ENCODE peak calls at places on chromosomes 4 and X, in seven cellular contexts. One of them, this sample, is unnamed.

GRCh38 chrX:50988649-50989048 is 78.1 kb downstream of the BMP15 start:
- DNase-seq in NB4: peak; percentile 27
- DNase-seq in IMR-90: peak; percentile 33
- DNase-seq in K562: no peak
- DNase-seq in Peyer's patch: no peak
- DNase-seq in right lobe of liver: no peak
- DNase-seq in heart left ventricle: peak; percentile 23
- DNase-seq in this sample: peak; percentile 14

GRCh38 chr4:88177981-88178632 is 19.7 kb upstream of the ABCG2 start:
- DNase-seq in IMR-90: peak; percentile 85
- DNase-seq in NB4: peak; percentile 94
- DNase-seq in right lobe of liver: no peak
- DNase-seq in Peyer's patch: no peak
- DNase-seq in heart left ventricle: peak; percentile 32
- DNase-seq in K562: peak; percentile 17
- DNase-seq in this sample: peak; percentile 75

GRCh38 chr4:6684656-6685055 is 9.0 kb upstream of the S100P start:
- DNase-seq in NB4: no peak
- DNase-seq in K562: no peak
- DNase-seq in heart left ventricle: no peak
- DNase-seq in IMR-90: no peak
- DNase-seq in Peyer's patch: no peak
- DNase-seq in right lobe of liver: no peak
- DNase-seq in this sample: no peak

GRCh38 chrX:138791551-138791950 is 80.0 kb upstream of the FGF13 start:
- DNase-seq in K562: no peak
- DNase-seq in NB4: no peak
- DNase-seq in Peyer's patch: no peak
- DNase-seq in heart left ventricle: no peak
- DNase-seq in IMR-90: no peak
- DNase-seq in right lobe of liver: no peak
- DNase-seq in this sample: no peak

GRCh38 chr4:66376396-66376795 is 706.1 kb upstream of the EPHA5 start:
- DNase-seq in K562: no peak
- DNase-seq in right lobe of liver: no peak
- DNase-seq in Peyer's patch: no peak
- DNase-seq in IMR-90: no peak
- DNase-seq in NB4: no peak
- DNase-seq in heart left ventricle: no peak
- DNase-seq in this sample: no peak

GRCh38 chr4:28354874-28355273 is 1494.2 kb downstream of the STIM2 start:
- DNase-seq in IMR-90: no peak
- DNase-seq in NB4: no peak
- DNase-seq in right lobe of liver: no peak
- DNase-seq in heart left ventricle: no peak
- DNase-seq in K562: no peak
- DNase-seq in Peyer's patch: no peak
- DNase-seq in this sample: no peak

GRCh38 chrX:40471965-40472648 is 108.7 kb upstream of the ATP6AP2 start:
- DNase-seq in K562: no peak
- DNase-seq in right lobe of liver: no peak
- DNase-seq in NB4: no peak
- DNase-seq in IMR-90: peak; percentile 84
- DNase-seq in Peyer's patch: peak; percentile 50
- DNase-seq in heart left ventricle: peak; percentile 23
- DNase-seq in this sample: peak; percentile 51

GRCh38 chr4:26248647-26249046 is 72.2 kb upstream of the RBPJ start:
- DNase-seq in right lobe of liver: no peak
- DNase-seq in Peyer's patch: no peak
- DNase-seq in heart left ventricle: peak; percentile 39
- DNase-seq in IMR-90: peak; percentile 88
- DNase-seq in NB4: peak; percentile 26
- DNase-seq in K562: no peak
- DNase-seq in this sample: no peak

GRCh38 chr4:99024481-99025275 is 29.2 kb downstream of the METAP1 start:
- DNase-seq in NB4: no peak
- DNase-seq in Peyer's patch: peak; percentile 58
- DNase-seq in right lobe of liver: no peak
- DNase-seq in heart left ventricle: peak; percentile 28
- DNase-seq in IMR-90: no peak
- DNase-seq in K562: no peak
- DNase-seq in this sample: peak; percentile 9

GRCh38 chr4:119678761-119679160 is 50.2 kb upstream of the PDE5A start:
- DNase-seq in heart left ventricle: no peak
- DNase-seq in K562: no peak
- DNase-seq in NB4: no peak
- DNase-seq in right lobe of liver: no peak
- DNase-seq in IMR-90: peak; percentile 50
- DNase-seq in Peyer's patch: no peak
- DNase-seq in this sample: no peak

GRCh38 chr4:51998837-51999236 is 21.3 kb downstream of the LRRC66 start:
- DNase-seq in NB4: no peak
- DNase-seq in Peyer's patch: no peak
- DNase-seq in K562: no peak
- DNase-seq in IMR-90: no peak
- DNase-seq in right lobe of liver: no peak
- DNase-seq in heart left ventricle: no peak
- DNase-seq in this sample: no peak

GRCh38 chr4:141575884-141576283 is 60.5 kb upstream of the IL15 start:
- DNase-seq in IMR-90: no peak
- DNase-seq in K562: no peak
- DNase-seq in Peyer's patch: no peak
- DNase-seq in NB4: no peak
- DNase-seq in right lobe of liver: no peak
- DNase-seq in heart left ventricle: no peak
- DNase-seq in this sample: no peak

GRCh38 chr4:37780444-37781133 is 45.9 kb upstream of the PGM2 start:
- DNase-seq in heart left ventricle: no peak
- DNase-seq in IMR-90: no peak
- DNase-seq in NB4: peak; percentile 86
- DNase-seq in right lobe of liver: no peak
- DNase-seq in Peyer's patch: no peak
- DNase-seq in K562: no peak
- DNase-seq in this sample: no peak

GRCh38 chr4:12486995-12487394 is 997.1 kb downstream of the RAB28 start:
- DNase-seq in right lobe of liver: no peak
- DNase-seq in Peyer's patch: no peak
- DNase-seq in NB4: no peak
- DNase-seq in heart left ventricle: peak; percentile 23
- DNase-seq in IMR-90: no peak
- DNase-seq in K562: no peak
- DNase-seq in this sample: peak; percentile 6

GRCh38 chr4:142407569-142407968 is 438.5 kb downstream of the INPP4B start:
- DNase-seq in K562: no peak
- DNase-seq in heart left ventricle: no peak
- DNase-seq in IMR-90: no peak
- DNase-seq in NB4: no peak
- DNase-seq in Peyer's patch: no peak
- DNase-seq in right lobe of liver: no peak
- DNase-seq in this sample: no peak

GRCh38 chr4:108396900-108397299 is 223.5 kb upstream of the RPL34 start:
- DNase-seq in heart left ventricle: no peak
- DNase-seq in NB4: no peak
- DNase-seq in right lobe of liver: no peak
- DNase-seq in Peyer's patch: no peak
- DNase-seq in IMR-90: no peak
- DNase-seq in K562: no peak
- DNase-seq in this sample: no peak

GRCh38 chr4:149914521-149915115 is 99.0 kb upstream of the IQCM start:
- DNase-seq in K562: peak; percentile 46
- DNase-seq in IMR-90: peak; percentile 68
- DNase-seq in right lobe of liver: no peak
- DNase-seq in NB4: peak; percentile 55
- DNase-seq in Peyer's patch: no peak
- DNase-seq in heart left ventricle: no peak
- DNase-seq in this sample: peak; percentile 45

GRCh38 chrX:150763810-150764209 is 70.6 kb downstream of the MTMR1 start:
- DNase-seq in right lobe of liver: no peak
- DNase-seq in NB4: no peak
- DNase-seq in K562: no peak
- DNase-seq in heart left ventricle: no peak
- DNase-seq in IMR-90: no peak
- DNase-seq in Peyer's patch: no peak
- DNase-seq in this sample: no peak

GRCh38 chrX:134171661-134172587 is 65.1 kb upstream of the CCDC160 start:
- DNase-seq in IMR-90: no peak
- DNase-seq in NB4: no peak
- DNase-seq in Peyer's patch: peak; percentile 37
- DNase-seq in K562: no peak
- DNase-seq in heart left ventricle: peak; percentile 20
- DNase-seq in right lobe of liver: peak; percentile 31
- DNase-seq in this sample: peak; percentile 32

GRCh38 chr4:123749408-123749807 is 352.8 kb downstream of the SPRY1 start:
- DNase-seq in NB4: no peak
- DNase-seq in right lobe of liver: no peak
- DNase-seq in heart left ventricle: peak; percentile 69
- DNase-seq in Peyer's patch: no peak
- DNase-seq in K562: no peak
- DNase-seq in IMR-90: no peak
- DNase-seq in this sample: peak; percentile 2

GRCh38 chr4:72314869-72315268 is 254.2 kb downstream of the ADAMTS3 start:
- DNase-seq in heart left ventricle: no peak
- DNase-seq in right lobe of liver: no peak
- DNase-seq in K562: no peak
- DNase-seq in NB4: no peak
- DNase-seq in Peyer's patch: no peak
- DNase-seq in IMR-90: peak; percentile 76
- DNase-seq in this sample: peak; percentile 55

GRCh38 chr4:169791064-169791463 is 33.3 kb upstream of the HPF1 start:
- DNase-seq in NB4: no peak
- DNase-seq in Peyer's patch: no peak
- DNase-seq in K562: no peak
- DNase-seq in heart left ventricle: no peak
- DNase-seq in IMR-90: no peak
- DNase-seq in right lobe of liver: no peak
- DNase-seq in this sample: no peak

GRCh38 chrX:150365953-150366911 is 3.1 kb downstream of the MAMLD1 start:
- DNase-seq in right lobe of liver: peak; percentile 63
- DNase-seq in heart left ventricle: peak; percentile 61
- DNase-seq in IMR-90: peak; percentile 64
- DNase-seq in Peyer's patch: no peak
- DNase-seq in NB4: no peak
- DNase-seq in K562: peak; percentile 24
- DNase-seq in this sample: peak; percentile 56

GRCh38 chrX:33138677-33139249 is 72.6 kb downstream of the DMD start:
- DNase-seq in NB4: no peak
- DNase-seq in K562: no peak
- DNase-seq in right lobe of liver: no peak
- DNase-seq in IMR-90: no peak
- DNase-seq in heart left ventricle: no peak
- DNase-seq in Peyer's patch: no peak
- DNase-seq in this sample: no peak

GRCh38 chr4:42371306-42372063 is 25.8 kb upstream of the SHISA3 start:
- DNase-seq in NB4: peak; percentile 53
- DNase-seq in right lobe of liver: no peak
- DNase-seq in Peyer's patch: no peak
- DNase-seq in IMR-90: peak; percentile 60
- DNase-seq in heart left ventricle: no peak
- DNase-seq in K562: peak; percentile 19
- DNase-seq in this sample: no peak

GRCh38 chr4:71267244-71267643 is 71.6 kb upstream of the SLC4A4 start:
- DNase-seq in heart left ventricle: no peak
- DNase-seq in right lobe of liver: no peak
- DNase-seq in IMR-90: peak; percentile 17
- DNase-seq in NB4: no peak
- DNase-seq in Peyer's patch: no peak
- DNase-seq in K562: no peak
- DNase-seq in this sample: no peak
- TF ChIP-seq POLR2A in heart left ventricle: no peak
- TF ChIP-seq POLR2A in right lobe of liver: no peak
- TF ChIP-seq POLR2A in IMR-90: no peak
- TF ChIP-seq POLR2A in NB4: no peak
- TF ChIP-seq POLR2A in Peyer's patch: no peak
- TF ChIP-seq POLR2A in K562: no peak
- TF ChIP-seq POLR2A in this sample: no peak

DNA sequence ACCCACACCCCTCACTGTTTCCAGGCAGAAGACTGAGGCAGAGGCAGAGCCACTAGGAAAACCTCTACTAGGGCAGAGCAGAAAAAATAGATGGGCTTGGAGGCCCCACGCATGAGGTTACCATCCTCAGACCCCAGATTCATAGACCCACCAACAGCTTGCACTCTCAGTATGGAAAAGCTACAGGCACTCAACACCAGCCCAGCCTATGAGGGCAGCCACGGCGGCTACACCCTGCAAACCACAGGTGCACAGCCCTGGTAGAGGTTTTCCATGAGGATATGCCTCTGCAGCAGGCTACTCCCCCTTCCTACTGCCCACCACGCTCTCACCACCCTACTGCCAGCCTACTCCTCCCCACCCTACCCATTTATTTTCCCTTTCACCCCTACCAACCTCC is 235.1 kb downstream of the CWH43 start:
- DNase-seq in K562: no peak
- DNase-seq in IMR-90: no peak
- DNase-seq in heart left ventricle: no peak
- DNase-seq in NB4: no peak
- DNase-seq in Peyer's patch: peak; percentile 46
- DNase-seq in right lobe of liver: no peak
- DNase-seq in this sample: no peak
- TF ChIP-seq CTCF in K562: no peak
- TF ChIP-seq CTCF in IMR-90: no peak
- TF ChIP-seq CTCF in heart left ventricle: no peak
- TF ChIP-seq CTCF in NB4: no peak
- TF ChIP-seq CTCF in Peyer's patch: no peak
- TF ChIP-seq CTCF in right lobe of liver: no peak
- TF ChIP-seq CTCF in this sample: no peak

DNA sequence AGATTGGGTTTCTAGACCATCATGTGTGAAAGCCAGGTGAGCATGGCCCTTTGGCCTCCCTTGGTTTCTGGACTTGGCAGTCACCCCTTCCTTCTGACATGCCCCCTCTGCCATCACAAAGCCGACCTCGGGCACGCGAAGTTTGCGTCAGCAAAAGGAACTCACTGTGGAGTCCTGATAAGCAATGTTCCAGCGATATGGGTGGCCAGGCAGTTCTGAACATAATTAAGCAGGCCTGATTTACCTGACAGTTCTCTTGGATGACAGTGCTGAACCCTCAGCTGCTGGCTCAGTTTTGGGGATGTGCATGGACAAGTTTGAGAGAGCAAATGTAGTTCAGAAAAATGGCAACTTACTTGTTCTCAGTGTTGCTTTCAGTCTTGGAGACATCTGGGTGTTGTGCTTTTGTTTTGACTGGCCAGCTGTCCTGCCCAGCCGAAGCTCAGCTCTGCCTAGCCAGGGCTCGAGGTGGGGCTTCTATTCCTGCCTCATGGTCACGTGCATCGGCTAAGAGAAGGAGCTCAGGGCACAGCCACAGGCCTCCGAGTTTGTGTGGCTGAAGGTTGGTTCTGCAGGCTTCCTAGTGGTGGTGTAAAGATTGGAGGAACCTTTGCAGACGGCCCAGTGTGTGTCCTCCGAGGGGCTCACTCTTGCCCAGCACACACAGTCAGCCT is 78.3 kb downstream of the CLDN34 start:
- DNase-seq in IMR-90: no peak
- DNase-seq in heart left ventricle: peak; percentile 61
- DNase-seq in Peyer's patch: no peak
- DNase-seq in K562: no peak
- DNase-seq in right lobe of liver: no peak
- DNase-seq in NB4: no peak
- DNase-seq in this sample: no peak
- TF ChIP-seq POLR2A in IMR-90: no peak
- TF ChIP-seq POLR2A in heart left ventricle: no peak
- TF ChIP-seq POLR2A in Peyer's patch: no peak
- TF ChIP-seq POLR2A in K562: no peak
- TF ChIP-seq POLR2A in right lobe of liver: no peak
- TF ChIP-seq POLR2A in NB4: no peak
- TF ChIP-seq POLR2A in this sample: no peak

GRCh38 chrX:132615396-132616131 is 126.7 kb upstream of the MBNL3 start:
- DNase-seq in heart left ventricle: peak; percentile 19
- DNase-seq in IMR-90: peak; percentile 12
- DNase-seq in K562: peak; percentile 23
- DNase-seq in NB4: peak; percentile 63
- DNase-seq in Peyer's patch: no peak
- DNase-seq in right lobe of liver: peak; percentile 24
- DNase-seq in this sample: peak; percentile 41
- TF ChIP-seq CTCF in heart left ventricle: peak; percentile 17
- TF ChIP-seq CTCF in IMR-90: peak; percentile 43
- TF ChIP-seq CTCF in K562: peak; percentile 48
- TF ChIP-seq CTCF in NB4: peak; percentile 45
- TF ChIP-seq CTCF in Peyer's patch: peak; percentile 38
- TF ChIP-seq CTCF in right lobe of liver: peak; percentile 60
- TF ChIP-seq CTCF in this sample: peak; percentile 25